ENCODE peak calls at places on chromosome 10, in five cellular contexts. One of them, this sample, is unnamed.
A peak's percentile ranks its signal among the peaks of the same experiment; 100 is the strongest.

GRCh38 chr10:77186936-77187335 is 450.7 kb downstream of the KCNMA1 start:
- DNase-seq in GM12878: no peak
- DNase-seq in A549: no peak
- DNase-seq in transverse colon: no peak
- DNase-seq in suprapubic skin: no peak
- DNase-seq in this sample: no peak

GRCh38 chr10:70832852-70833542 is 17.2 kb downstream of the SGPL1 start:
- DNase-seq in suprapubic skin: no peak
- DNase-seq in transverse colon: no peak
- DNase-seq in A549: no peak
- DNase-seq in GM12878: no peak
- DNase-seq in this sample: no peak

GRCh38 chr10:23047201-23048050 is 48.0 kb upstream of the MSRB2 start:
- DNase-seq in GM12878: no peak
- DNase-seq in transverse colon: no peak
- DNase-seq in suprapubic skin: no peak
- DNase-seq in A549: peak; percentile 15
- DNase-seq in this sample: no peak

GRCh38 chr10:63365976-63366765 is 99.6 kb downstream of the JMJD1C start:
- DNase-seq in suprapubic skin: no peak
- DNase-seq in transverse colon: no peak
- DNase-seq in GM12878: no peak
- DNase-seq in A549: no peak
- DNase-seq in this sample: no peak

GRCh38 chr10:116688241-116688711 is 54.1 kb downstream of the HSPA12A start:
- DNase-seq in transverse colon: no peak
- DNase-seq in A549: no peak
- DNase-seq in GM12878: no peak
- DNase-seq in suprapubic skin: no peak
- DNase-seq in this sample: peak; percentile 43

GRCh38 chr10:63414481-63415260 is 51.1 kb downstream of the JMJD1C start:
- DNase-seq in suprapubic skin: no peak
- DNase-seq in A549: peak; percentile 43
- DNase-seq in GM12878: no peak
- DNase-seq in transverse colon: no peak
- DNase-seq in this sample: no peak

GRCh38 chr10:128191847-128192246 is 65.6 kb upstream of the MKI67 start:
- DNase-seq in transverse colon: peak; percentile 15
- DNase-seq in suprapubic skin: no peak
- DNase-seq in GM12878: no peak
- DNase-seq in A549: peak; percentile 12
- DNase-seq in this sample: no peak

GRCh38 chr10:84225424-84226173 is at the start of gene LRIT2:
- DNase-seq in suprapubic skin: no peak
- DNase-seq in A549: no peak
- DNase-seq in transverse colon: no peak
- DNase-seq in GM12878: no peak
- DNase-seq in this sample: no peak

GRCh38 chr10:89954787-89955566 is 253.6 kb downstream of the KIF20B start:
- DNase-seq in transverse colon: no peak
- DNase-seq in A549: no peak
- DNase-seq in suprapubic skin: no peak
- DNase-seq in GM12878: peak; percentile 21
- DNase-seq in this sample: no peak

GRCh38 chr10:69965919-69966662 is 86.6 kb upstream of the MACROH2A2 start:
- DNase-seq in suprapubic skin: no peak
- DNase-seq in A549: no peak
- DNase-seq in transverse colon: no peak
- DNase-seq in GM12878: no peak
- DNase-seq in this sample: no peak

GRCh38 chr10:80486151-80486692 is 32.1 kb downstream of the TSPAN14 start:
- DNase-seq in transverse colon: no peak
- DNase-seq in GM12878: no peak
- DNase-seq in A549: no peak
- DNase-seq in suprapubic skin: no peak
- DNase-seq in this sample: no peak

GRCh38 chr10:119675483-119676170 is 24.4 kb downstream of the BAG3 start:
- DNase-seq in suprapubic skin: no peak
- DNase-seq in transverse colon: no peak
- DNase-seq in GM12878: no peak
- DNase-seq in A549: no peak
- DNase-seq in this sample: no peak

GRCh38 chr10:93865794-93866193 is 28.0 kb upstream of the SLC35G1 start:
- DNase-seq in transverse colon: no peak
- DNase-seq in suprapubic skin: no peak
- DNase-seq in GM12878: no peak
- DNase-seq in A549: no peak
- DNase-seq in this sample: no peak

GRCh38 chr10:43268491-43268890 is 1.6 kb upstream of the RASGEF1A start:
- DNase-seq in transverse colon: no peak
- DNase-seq in GM12878: no peak
- DNase-seq in A549: no peak
- DNase-seq in suprapubic skin: no peak
- DNase-seq in this sample: no peak

GRCh38 chr10:31320598-31321211 is 1.7 kb downstream of the ZEB1 start:
- DNase-seq in A549: peak; percentile 54
- DNase-seq in transverse colon: peak; percentile 24
- DNase-seq in suprapubic skin: peak; percentile 67
- DNase-seq in GM12878: no peak
- DNase-seq in this sample: peak; percentile 58

GRCh38 chr10:48390933-48391845 is 84.7 kb downstream of the MAPK8 start:
- DNase-seq in GM12878: peak; percentile 24
- DNase-seq in A549: no peak
- DNase-seq in transverse colon: no peak
- DNase-seq in suprapubic skin: no peak
- DNase-seq in this sample: no peak

GRCh38 chr10:14466256-14466655 is 135.5 kb upstream of the FRMD4A start:
- DNase-seq in A549: peak; percentile 21
- DNase-seq in suprapubic skin: no peak
- DNase-seq in GM12878: no peak
- DNase-seq in transverse colon: no peak
- DNase-seq in this sample: no peak

GRCh38 chr10:48749254-48749787 is 64.6 kb downstream of the WDFY4 start:
- DNase-seq in transverse colon: no peak
- DNase-seq in GM12878: no peak
- DNase-seq in suprapubic skin: no peak
- DNase-seq in A549: no peak
- DNase-seq in this sample: no peak

GRCh38 chr10:101561068-101561915 is 26.8 kb downstream of the POLL start:
- DNase-seq in A549: no peak
- DNase-seq in suprapubic skin: no peak
- DNase-seq in GM12878: no peak
- DNase-seq in transverse colon: no peak
- DNase-seq in this sample: no peak

GRCh38 chr10:4174197-4174596 is 389.2 kb upstream of the KLF6 start:
- DNase-seq in transverse colon: no peak
- DNase-seq in GM12878: no peak
- DNase-seq in suprapubic skin: no peak
- DNase-seq in A549: peak; percentile 43
- DNase-seq in this sample: no peak

GRCh38 chr10:33478675-33479125 is 144.2 kb upstream of the NRP1 start:
- DNase-seq in GM12878: no peak
- DNase-seq in A549: no peak
- DNase-seq in suprapubic skin: no peak
- DNase-seq in transverse colon: no peak
- DNase-seq in this sample: no peak

GRCh38 chr10:97913554-97913953 is 63.9 kb downstream of the GOLGA7B start:
- DNase-seq in A549: no peak
- DNase-seq in suprapubic skin: no peak
- DNase-seq in GM12878: no peak
- DNase-seq in transverse colon: no peak
- DNase-seq in this sample: no peak

GRCh38 chr10:60384708-60385398 is 4.8 kb downstream of the ANK3 start:
- DNase-seq in transverse colon: no peak
- DNase-seq in suprapubic skin: no peak
- DNase-seq in GM12878: no peak
- DNase-seq in A549: peak; percentile 74
- DNase-seq in this sample: no peak

GRCh38 chr10:11673346-11674330 is 62.2 kb upstream of the USP6NL start:
- DNase-seq in A549: no peak
- DNase-seq in transverse colon: no peak
- DNase-seq in GM12878: no peak
- DNase-seq in suprapubic skin: no peak
- DNase-seq in this sample: no peak

GRCh38 chr10:73493781-73494180 is 2.0 kb downstream of the PPP3CB start:
- DNase-seq in transverse colon: no peak
- DNase-seq in suprapubic skin: no peak
- DNase-seq in GM12878: no peak
- DNase-seq in A549: no peak
- DNase-seq in this sample: no peak

GRCh38 chr10:115093286-115093775 is at the start of gene ATRNL1:
- DNase-seq in suprapubic skin: peak; percentile 60
- DNase-seq in transverse colon: peak; percentile 8
- DNase-seq in A549: peak; percentile 24
- DNase-seq in GM12878: no peak
- DNase-seq in this sample: peak; percentile 78

GRCh38 chr10:117537436-117537903 is 5.1 kb upstream of the EMX2 start:
- DNase-seq in suprapubic skin: peak; percentile 71
- DNase-seq in GM12878: no peak
- DNase-seq in transverse colon: no peak
- DNase-seq in A549: peak; percentile 25
- DNase-seq in this sample: peak; percentile 78

GRCh38 chr10:61733358-61733940 is 70.7 kb downstream of the CABCOCO1 start:
- DNase-seq in A549: peak; percentile 55
- DNase-seq in transverse colon: no peak
- DNase-seq in GM12878: no peak
- DNase-seq in suprapubic skin: no peak
- DNase-seq in this sample: no peak

GRCh38 chr10:113991091-113991860 is 52.4 kb upstream of the ADRB1 start:
- DNase-seq in transverse colon: no peak
- DNase-seq in GM12878: no peak
- DNase-seq in A549: no peak
- DNase-seq in suprapubic skin: no peak
- DNase-seq in this sample: no peak

DNA sequence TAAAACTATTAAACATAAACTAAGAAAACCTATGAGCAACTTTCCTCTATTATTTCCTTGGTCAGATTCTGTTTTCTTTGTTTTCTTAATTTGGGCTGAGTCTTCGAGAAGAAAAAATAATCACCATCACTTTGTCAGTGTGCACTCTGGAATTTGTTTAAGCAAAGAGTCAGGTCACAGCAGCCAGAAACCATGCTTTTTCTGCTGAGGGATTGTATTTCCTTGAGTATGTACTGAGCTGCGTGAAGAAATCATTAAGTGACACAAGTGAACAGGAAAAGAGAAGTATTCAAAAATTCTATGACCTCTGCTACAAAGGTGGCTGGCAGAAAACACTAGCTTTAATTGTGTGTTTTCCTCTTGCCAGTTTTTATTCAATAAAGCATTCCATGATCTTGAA is 249.6 kb downstream of the VTI1A start:
- DNase-seq in A549: no peak
- DNase-seq in suprapubic skin: no peak
- DNase-seq in transverse colon: no peak
- DNase-seq in GM12878: no peak
- DNase-seq in this sample: no peak
- H3K27ac ChIP-seq in A549: no peak overlapping the region
- H3K27ac ChIP-seq in suprapubic skin: no peak overlapping the region
- H3K27ac ChIP-seq in transverse colon: no peak overlapping the region
- H3K27ac ChIP-seq in GM12878: no peak overlapping the region
- H3K27ac ChIP-seq in this sample: no peak overlapping the region

GRCh38 chr10:122306282-122306681 is 35.2 kb downstream of the BTBD16 start:
- DNase-seq in suprapubic skin: no peak
- DNase-seq in A549: no peak
- DNase-seq in GM12878: no peak
- DNase-seq in transverse colon: no peak
- DNase-seq in this sample: no peak

GRCh38 chr10:122310311-122311050 is 39.4 kb downstream of the BTBD16 start:
- DNase-seq in GM12878: no peak
- DNase-seq in transverse colon: peak; percentile 58
- DNase-seq in A549: peak; percentile 93
- DNase-seq in suprapubic skin: peak; percentile 62
- DNase-seq in this sample: peak; percentile 44

GRCh38 chr10:122308487-122309141 is 37.5 kb downstream of the BTBD16 start:
- DNase-seq in A549: peak; percentile 51
- DNase-seq in suprapubic skin: no peak
- DNase-seq in transverse colon: no peak
- DNase-seq in GM12878: no peak
- DNase-seq in this sample: peak; percentile 37

GRCh38 chr10:122306744-122307143 is 35.6 kb downstream of the BTBD16 start:
- DNase-seq in GM12878: no peak
- DNase-seq in A549: no peak
- DNase-seq in transverse colon: no peak
- DNase-seq in suprapubic skin: no peak
- DNase-seq in this sample: no peak

GRCh38 chr10:122307669-122308486 is 36.8 kb downstream of the BTBD16 start:
- DNase-seq in GM12878: peak; percentile 31
- DNase-seq in A549: peak; percentile 91
- DNase-seq in suprapubic skin: peak; percentile 76
- DNase-seq in transverse colon: peak; percentile 41
- DNase-seq in this sample: peak; percentile 90
- TF ChIP-seq EP300 in GM12878: peak; percentile 38
- TF ChIP-seq EP300 in A549: peak; percentile 58
- TF ChIP-seq EP300 in suprapubic skin: peak; percentile 72
- TF ChIP-seq EP300 in transverse colon: peak; percentile 85
- TF ChIP-seq EP300 in this sample: peak; percentile 90

GRCh38 chr10:3166496-3167290 is 5.9 kb downstream of the PITRM1 start:
- DNase-seq in suprapubic skin: no peak
- DNase-seq in GM12878: no peak
- DNase-seq in transverse colon: no peak
- DNase-seq in A549: no peak
- DNase-seq in this sample: no peak
- TF ChIP-seq CTCF in suprapubic skin: no peak
- TF ChIP-seq CTCF in GM12878: no peak
- TF ChIP-seq CTCF in transverse colon: no peak
- TF ChIP-seq CTCF in A549: no peak
- TF ChIP-seq CTCF in this sample: no peak

GRCh38 chr10:132135398-132135872 is 51.3 kb upstream of the DPYSL4 start:
- DNase-seq in suprapubic skin: peak; percentile 55
- DNase-seq in A549: no peak
- DNase-seq in GM12878: no peak
- DNase-seq in transverse colon: no peak
- DNase-seq in this sample: no peak

GRCh38 chr10:132134541-132135397 is 52.0 kb upstream of the DPYSL4 start:
- DNase-seq in GM12878: no peak
- DNase-seq in suprapubic skin: no peak
- DNase-seq in A549: no peak
- DNase-seq in transverse colon: no peak
- DNase-seq in this sample: no peak

GRCh38 chr10:132132391-132132841 is 54.3 kb upstream of the DPYSL4 start:
- DNase-seq in transverse colon: no peak
- DNase-seq in A549: no peak
- DNase-seq in GM12878: no peak
- DNase-seq in suprapubic skin: peak; percentile 51
- DNase-seq in this sample: no peak

GRCh38 chr10:132133005-132133404 is 53.7 kb upstream of the DPYSL4 start:
- DNase-seq in A549: no peak
- DNase-seq in GM12878: no peak
- DNase-seq in suprapubic skin: no peak
- DNase-seq in transverse colon: no peak
- DNase-seq in this sample: no peak

GRCh38 chr10:132133449-132134291 is 53.1 kb upstream of the DPYSL4 start:
- DNase-seq in transverse colon: no peak
- DNase-seq in GM12878: no peak
- DNase-seq in A549: no peak
- DNase-seq in suprapubic skin: peak; percentile 49
- DNase-seq in this sample: peak; percentile 13
- H3K27ac ChIP-seq in transverse colon: no peak overlapping the region
- H3K27ac ChIP-seq in GM12878: no peak overlapping the region
- H3K27ac ChIP-seq in A549: no peak overlapping the region
- H3K27ac ChIP-seq in suprapubic skin: no peak overlapping the region
- H3K27ac ChIP-seq in this sample: no peak overlapping the region

This sample was measured in ovary.